ENCODE peak calls at places on chromosomes 5 and 9, in six cellular contexts. U is lower lobe of right lung, Q is astrocyte of the spinal cord, G is left ventricle myocardium inferior, C is Caco-2, T is PC-3. L is an unnamed sample.

GRCh38 chr9:134962065-134962997 is 44.6 kb upstream of the FCN1 start:
- DNase-seq in U (peak), Q (no peak), G (no peak), C (no peak), T (no peak), L (no peak)

GRCh38 chr9:131111854-131112311 is 13.5 kb upstream of the NUP214 start:
- DNase-seq in U (no peak), Q (no peak), G (no peak), C (no peak), T (no peak), L (no peak)

GRCh38 chr5:77011498-77011897 is 18.7 kb upstream of the AGGF1 start:
- DNase-seq in U (no peak), Q (no peak), G (no peak), C (no peak), T (no peak), L (no peak)

GRCh38 chr9:90905079-90905478 is 103.5 kb downstream of the SYK start:
- DNase-seq in U (peak), Q (no peak), G (no peak), C (no peak), T (no peak), L (no peak)

GRCh38 chr9:19922476-19923118 is 133.8 kb upstream of the SLC24A2 start:
- DNase-seq in U (no peak), Q (peak), G (no peak), C (peak), T (peak), L (peak)

GRCh38 chr5:68681929-68682328 is 411.9 kb upstream of the SLC30A5 start:
- DNase-seq in U (no peak), Q (no peak), G (no peak), C (no peak), T (no peak), L (no peak)

GRCh38 chr5:173342813-173343435 is 14.7 kb upstream of the STC2 start:
- DNase-seq in U (no peak), Q (no peak), G (no peak), C (no peak), T (no peak), L (no peak)

GRCh38 chr5:64074533-64074932 is 91.1 kb upstream of the RNF180 start:
- DNase-seq in U (no peak), Q (peak), G (no peak), C (peak), T (peak), L (peak)

GRCh38 chr9:107094370-107094769 is 188.7 kb upstream of the RAD23B start:
- DNase-seq in U (no peak), Q (no peak), G (no peak), C (no peak), T (no peak), L (no peak)

GRCh38 chr5:157464518-157465171 is 4.6 kb downstream of the NIPAL4 start:
- DNase-seq in U (no peak), Q (peak), G (no peak), C (peak), T (peak), L (peak)

GRCh38 chr9:137294091-137294683 is 7.9 kb downstream of the NRARP start:
- DNase-seq in U (no peak), Q (peak), G (no peak), C (peak), T (peak), L (peak)

GRCh38 chr9:129569506-129570449 is 51.1 kb downstream of the C9orf50 start:
- DNase-seq in U (no peak), Q (peak), G (no peak), C (peak), T (peak), L (no peak)
- TF ChIP-seq CTCF in U (peak), Q (peak), G (peak), C (peak), T (peak), L (peak)

DNA sequence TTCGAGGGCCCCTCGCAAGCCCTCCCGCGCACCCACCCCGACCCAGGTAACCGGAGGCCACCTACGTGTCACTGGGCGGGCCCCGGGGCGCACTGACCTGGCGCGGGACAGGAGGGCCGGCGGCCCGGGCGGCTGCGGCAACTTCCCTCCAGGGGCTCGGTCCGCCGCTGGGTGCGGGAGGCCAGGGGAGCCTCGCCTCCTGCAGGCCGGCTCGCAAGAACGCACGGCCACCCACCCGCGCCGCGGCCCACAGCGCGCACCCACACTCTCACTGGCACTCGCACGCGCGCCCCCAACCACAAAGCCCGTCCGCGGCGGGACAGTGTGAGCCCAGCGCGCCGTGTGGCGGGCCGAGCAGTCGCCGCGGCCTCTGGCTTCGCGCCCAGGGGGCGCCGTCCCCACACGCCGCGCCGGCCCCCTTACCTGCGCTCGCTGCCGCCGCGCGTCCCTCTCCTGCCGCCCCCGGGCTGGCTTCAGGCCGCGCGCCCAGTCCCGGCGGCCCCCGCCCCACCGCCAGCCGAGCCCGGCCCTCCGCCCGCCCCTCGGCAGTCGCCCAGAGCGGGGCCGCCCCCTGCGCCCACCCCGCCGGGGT is 430 bp downstream of the LPAR1 start:
- DNase-seq in U (peak), Q (peak), G (peak), C (peak), T (peak), L (peak)
- H3K4me3 ChIP-seq in U (peak), Q (peak), G (peak), C (peak), T (peak), L (peak)

DNA sequence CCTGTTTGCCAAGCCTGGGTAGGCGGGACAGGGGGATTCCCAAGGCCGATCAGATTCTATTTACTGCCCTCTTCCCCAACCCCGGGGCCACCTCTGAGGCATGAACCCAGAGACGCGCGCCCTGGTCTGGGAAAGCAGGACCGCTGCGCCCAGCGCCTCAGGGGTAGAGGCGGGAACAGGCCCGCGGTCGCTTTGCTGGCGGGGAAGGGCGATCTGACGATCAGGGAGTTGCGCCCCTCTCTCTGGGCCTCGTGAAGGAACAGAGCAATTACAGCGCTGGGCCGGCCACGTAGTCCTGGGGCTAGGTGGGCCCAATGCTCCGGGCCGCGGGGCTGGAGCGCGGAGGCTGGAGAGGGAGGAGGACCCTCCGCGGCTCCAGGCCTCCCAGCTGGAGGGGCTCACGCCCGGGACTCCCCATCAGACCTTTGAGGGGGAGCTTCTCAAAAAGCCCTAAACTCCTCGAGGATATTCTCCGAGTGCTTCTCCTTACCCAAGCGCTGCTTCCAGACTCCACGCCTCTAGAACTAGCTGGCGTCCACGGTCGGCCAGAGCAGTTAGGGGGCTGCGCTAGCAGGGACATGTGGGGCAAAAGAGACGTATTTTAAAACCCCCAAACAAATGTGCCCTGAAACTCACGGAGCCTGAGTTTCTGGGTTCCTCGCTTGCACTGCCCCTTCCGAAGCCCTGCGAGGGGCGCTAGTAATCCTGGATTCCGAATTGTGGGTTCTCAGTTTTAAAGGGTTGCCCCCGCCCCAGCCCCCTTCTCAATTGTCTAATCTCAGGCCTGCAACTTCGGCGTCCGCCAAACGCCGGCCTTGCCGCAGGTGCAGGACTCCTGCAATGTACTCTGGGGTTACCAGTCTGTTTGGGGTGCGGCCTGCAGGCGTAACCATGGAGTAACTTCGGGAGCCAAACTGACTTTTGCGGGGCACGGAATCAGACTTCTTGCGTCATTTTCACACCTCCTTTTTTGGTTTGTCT is 57.6 kb downstream of the TMEM174 start:
- DNase-seq in U (no peak), Q (no peak), G (no peak), C (no peak), T (no peak), L (no peak)
- TF ChIP-seq CTCF in U (no peak), Q (no peak), G (no peak), C (no peak), T (no peak), L (no peak)

GRCh38 chr9:110257971-110258370 is 1.7 kb upstream of the TXN start:
- DNase-seq in U (no peak), Q (no peak), G (no peak), C (no peak), T (no peak), L (no peak)
- H3K4me3 ChIP-seq in U (no peak), Q (no peak), G (peak), C (peak), T (peak), L (peak)